ENCODE peak calls at places on chromosomes 4 and X, in five cellular contexts. P is suprapubic skin; S is astrocyte of the cerebellum; W is CD8-positive, alpha-beta T cell; O is LNCaP clone FGC. E is an unnamed sample.

GRCh38 chrX:40109288-40110008 is 11.7 kb upstream of the BCOR start:
- DNase-seq in O (no peak), P (no peak), W (no peak), S (no peak), E (no peak)

GRCh38 chr4:150970685-150971151 is 44.4 kb downstream of the LRBA start:
- DNase-seq in W (no peak), O (no peak), P (no peak), S (no peak), E (no peak)

GRCh38 chr4:153138736-153139135 is 65.5 kb upstream of the TRIM2 start:
- DNase-seq in W (no peak), O (no peak), P (no peak), S (no peak), E (no peak)

GRCh38 chr4:1543561-1543960 is 137.3 kb upstream of the NKX1-1 start:
- DNase-seq in P (no peak), W (no peak), O (no peak), S (no peak), E (no peak)

GRCh38 chrX:71532078-71532752 is 689 bp upstream of the OGT start:
- DNase-seq in P (no peak), S (no peak), O (no peak), W (peak; percentile 64), E (no peak)

GRCh38 chr4:40180356-40180755 is 16.5 kb upstream of the RHOH start:
- DNase-seq in W (no peak), S (peak; percentile 41), O (no peak), P (no peak), E (peak; percentile 80)

GRCh38 chr4:8860096-8860891 is 11.3 kb downstream of the HMX1 start:
- DNase-seq in W (no peak), O (no peak), S (no peak), P (no peak), E (no peak)

GRCh38 chr4:164485169-164485568 is 268.8 kb upstream of the SMIM31 start:
- DNase-seq in S (no peak), W (no peak), P (no peak), O (no peak), E (no peak)

GRCh38 chrX:97096385-97096784 is 212.7 kb downstream of the RPA4 start:
- DNase-seq in O (no peak), P (no peak), S (no peak), W (no peak), E (no peak)

GRCh38 chr4:98203406-98204235 is 57.6 kb upstream of the RAP1GDS1 start:
- DNase-seq in P (no peak), O (no peak), W (no peak), S (no peak), E (no peak)

GRCh38 chr4:16031554-16032381 is 52.1 kb downstream of the PROM1 start:
- DNase-seq in W (no peak), O (no peak), P (no peak), S (no peak), E (no peak)

GRCh38 chr4:169957785-169958184 is 68.4 kb downstream of the MFAP3L start:
- DNase-seq in P (no peak), S (no peak), O (no peak), W (no peak), E (no peak)

GRCh38 chr4:184450045-184450444 is 24.3 kb downstream of the IRF2 start:
- DNase-seq in W (no peak), O (no peak), P (no peak), S (peak; percentile 55), E (peak; percentile 39)

GRCh38 chrX:33725556-33726232 is 406.4 kb downstream of the FAM47A start:
- DNase-seq in W (no peak), O (peak; percentile 6), P (no peak), S (no peak), E (no peak)

GRCh38 chr4:120709986-120710385 is 212.5 kb downstream of the PRDM5 start:
- DNase-seq in P (no peak), O (no peak), S (no peak), W (no peak), E (peak; percentile 35)

DNA sequence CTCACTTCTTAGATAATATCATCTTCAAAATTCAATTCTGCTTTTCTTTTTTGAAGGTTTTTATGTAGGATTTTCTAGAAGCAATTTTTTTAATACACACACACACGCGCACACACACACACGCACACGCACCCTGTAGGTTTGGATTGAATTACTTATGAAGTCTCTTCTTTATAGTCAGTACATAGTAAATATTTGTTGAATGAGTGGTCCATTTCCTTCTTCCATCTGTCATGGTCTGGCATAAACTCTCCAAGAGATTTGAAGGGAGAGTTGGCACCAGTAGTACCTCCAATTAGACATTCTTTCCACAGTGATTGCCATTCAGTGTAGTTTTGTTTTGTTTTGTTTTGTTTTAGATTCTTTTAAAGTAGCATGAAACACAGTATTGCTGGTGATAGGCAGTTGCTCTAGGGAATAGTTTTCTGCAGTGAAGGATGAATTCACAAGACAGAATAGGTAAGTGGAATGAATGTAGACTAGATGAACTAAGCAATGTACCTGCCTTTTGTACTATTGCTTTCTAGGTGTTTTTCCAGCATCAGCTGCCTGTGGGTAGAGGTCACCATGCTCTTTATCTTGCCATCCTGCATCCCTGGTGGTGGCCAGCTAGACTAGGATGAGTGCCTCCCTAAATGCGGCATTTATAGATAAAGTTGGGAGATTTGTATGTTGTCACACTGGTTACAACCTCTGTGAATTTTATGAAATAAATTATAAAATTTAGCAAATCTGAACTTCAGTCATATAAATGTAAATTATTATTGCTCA is 20.5 kb downstream of the PDLIM5 start:
- DNase-seq in W (no peak), O (peak; percentile 62), S (peak; percentile 62), P (no peak), E (no peak)
- H3K4me3 ChIP-seq in W (no peak overlapping the region), O (no peak overlapping the region), S (no peak overlapping the region), P (no peak overlapping the region), E (no peak overlapping the region)

GRCh38 chrX:5916945-5917344 is 311.7 kb downstream of the NLGN4X start:
- DNase-seq in S (no peak), W (no peak), P (no peak), O (no peak), E (no peak)
- TF ChIP-seq CTCF in S (no peak), W (no peak), P (no peak), O (no peak), E (no peak)

GRCh38 chr4:67744561-67745283 is 9.5 kb downstream of the GNRHR start:
- DNase-seq in S (no peak), P (no peak), W (no peak), O (no peak), E (no peak)

GRCh38 chr4:67746797-67747495 is 7.2 kb downstream of the GNRHR start:
- DNase-seq in O (peak; percentile 8), S (peak; percentile 36), P (no peak), W (no peak), E (no peak)

GRCh38 chr4:67743194-67743593 is 11.0 kb downstream of the GNRHR start:
- DNase-seq in O (no peak), W (no peak), P (no peak), S (no peak), E (no peak)
- H3K4me3 ChIP-seq in O (no peak overlapping the region), W (no peak overlapping the region), P (no peak overlapping the region), S (no peak overlapping the region), E (no peak overlapping the region)

DNA sequence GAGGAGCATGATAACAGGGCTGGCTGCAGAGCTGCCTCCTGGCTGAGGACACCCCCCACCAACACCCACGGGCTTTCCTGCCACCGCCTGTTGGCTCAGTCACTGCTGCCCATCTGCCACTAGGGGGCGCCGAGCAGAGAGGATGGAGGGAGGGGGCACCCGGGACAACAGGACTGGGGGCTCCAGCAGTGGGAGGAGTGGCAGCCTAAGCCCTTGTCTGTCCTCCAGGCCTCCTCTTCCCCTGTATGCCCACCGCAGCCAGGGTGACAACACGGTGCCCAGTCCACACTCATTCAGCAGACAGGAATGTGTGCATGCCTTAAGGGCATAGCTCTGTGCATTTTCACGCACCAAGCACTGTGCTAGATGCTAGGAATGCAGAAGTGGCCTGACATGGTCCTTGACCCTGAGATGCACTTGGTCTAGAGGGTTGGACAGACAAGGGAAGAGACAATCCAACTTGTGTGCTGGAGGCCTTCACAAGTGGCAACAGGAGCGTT is 149.9 kb downstream of the AMMECR1 start:
- DNase-seq in W (peak; percentile 72), O (no peak), P (no peak), S (no peak), E (no peak)
- TF ChIP-seq CTCF in W (peak; percentile 38), O (peak; percentile 44), P (no peak), S (peak; percentile 56), E (peak; percentile 51)

DNA sequence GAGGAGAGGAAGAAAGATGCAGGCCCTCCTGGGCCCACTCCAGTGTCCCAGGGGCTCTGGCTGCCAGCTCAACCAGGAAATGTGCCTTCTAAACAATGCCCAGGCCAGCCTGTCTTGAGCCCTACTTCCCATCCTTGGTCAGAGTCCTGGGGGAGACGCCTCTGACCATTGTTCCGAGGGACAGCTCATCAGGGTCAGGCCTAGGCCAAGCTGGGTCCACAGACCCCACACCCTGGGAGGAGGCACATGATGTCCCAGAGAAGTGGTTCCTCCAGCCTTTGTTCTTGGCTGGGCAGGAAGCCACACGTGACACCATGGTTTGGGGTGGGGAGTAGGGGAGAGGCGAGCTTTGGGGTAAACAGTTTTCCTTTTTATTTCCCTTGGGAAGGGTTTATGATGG is 102.5 kb downstream of the EFNB1 start:
- DNase-seq in W (no peak), S (no peak), P (no peak), O (no peak), E (no peak)
- H3K4me3 ChIP-seq in W (no peak overlapping the region), S (no peak overlapping the region), P (no peak overlapping the region), O (no peak overlapping the region), E (no peak overlapping the region)

E was measured in BJ.